ENCODE peak calls at places on chromosome 19, in ten cellular contexts. R is GM23248; M is osteoblast; C is cardiac fibroblast; Q is brain microvascular endothelial cell; Y is stimulated activated CD8-positive, alpha-beta memory T cell treated with anti-CD3 and anti-CD28 coated beads, Interleukin-12 subunit alpha, Interleukin-12 subunit beta, amount 100 ng/mL, for 1 hour; D is cardiac septum; N is kidney tubule cell; L is stimulated activated CD4-positive, alpha-beta T cell treated with anti-CD3 and anti-CD28 coated beads, Interleukin-12 subunit alpha, Interleukin-12 subunit beta, amount 100 ng/mL, for 48 hours; X is AG20443. I is an unnamed sample.

GRCh38 chr19:3509566-3509989 is 3.5 kb downstream of the FZR1 start:
- DNase-seq in Y (no peak), N (peak), M (peak), D (no peak), X (peak), C (no peak), Q (peak), L (no peak), R (peak), I (no peak)

GRCh38 chr19:45568732-45569131 is 15.9 kb downstream of the OPA3 start:
- DNase-seq in Q (no peak), C (peak), L (no peak), M (peak), R (peak), N (peak), D (no peak), X (peak), Y (no peak), I (peak)

GRCh38 chr19:12872941-12873890 is 8.0 kb downstream of the DNASE2 start:
- DNase-seq in R (peak), M (peak), X (peak), L (peak), N (peak), D (no peak), Q (peak), Y (no peak), C (peak), I (no peak)

GRCh38 chr19:13093407-13094284 is 9.0 kb downstream of the LYL1 start:
- DNase-seq in Q (peak), X (peak), M (peak), D (peak), R (peak), C (peak), N (peak), Y (peak), L (peak), I (peak)

GRCh38 chr19:13978306-13978705 is 26.0 kb downstream of the DCAF15 start:
- DNase-seq in X (peak), Q (no peak), R (peak), C (peak), M (no peak), D (peak), N (peak), L (no peak), Y (no peak), I (no peak)

GRCh38 chr19:42528354-42529247 is at the start of gene CEACAM1:
- DNase-seq in L (no peak), Q (no peak), C (peak), R (peak), Y (peak), D (peak), X (peak), N (peak), M (peak), I (no peak)

GRCh38 chr19:33702606-33703437 is 81.1 kb downstream of the CHST8 start:
- DNase-seq in M (peak), C (no peak), Q (no peak), R (no peak), N (no peak), D (peak), Y (no peak), L (no peak), X (no peak), I (no peak)

GRCh38 chr19:17522988-17523872 is 11.8 kb downstream of the PGLS start:
- DNase-seq in Q (no peak), R (no peak), M (peak), Y (peak), C (no peak), L (peak), D (peak), N (no peak), X (no peak), I (no peak)

GRCh38 chr19:35628264-35628564 is 622 bp upstream of the RBM42 start:
- DNase-seq in Y (no peak), N (no peak), M (peak), L (no peak), X (no peak), Q (no peak), C (no peak), R (no peak), D (no peak), I (no peak)

GRCh38 chr19:45664575-45664974 is 3.4 kb upstream of the GIPR start:
- DNase-seq in N (no peak), C (no peak), R (no peak), L (no peak), M (peak), Y (no peak), X (no peak), Q (no peak), D (no peak), I (no peak)

GRCh38 chr19:35416331-35416730 is 31.7 kb upstream of the FFAR2 start:
- DNase-seq in X (no peak), L (no peak), C (no peak), N (no peak), R (no peak), Q (no peak), D (no peak), Y (no peak), M (no peak), I (no peak)

GRCh38 chr19:33040994-33041827 is 23.5 kb downstream of the RHPN2 start:
- DNase-seq in N (peak), C (peak), D (no peak), X (no peak), R (peak), L (no peak), M (peak), Y (no peak), Q (no peak), I (peak)

GRCh38 chr19:49155005-49155826 is at the start of gene HRC:
- DNase-seq in R (no peak), X (no peak), Q (no peak), C (no peak), L (no peak), Y (no peak), M (peak), D (peak), N (no peak), I (no peak)

GRCh38 chr19:9009935-9010651 is at the start of gene MUC16:
- DNase-seq in Q (no peak), X (no peak), N (no peak), C (no peak), L (no peak), Y (no peak), R (no peak), M (peak), D (no peak), I (no peak)

GRCh38 chr19:56351208-56351607 is 36.6 kb upstream of the ZSCAN5A start:
- DNase-seq in R (no peak), Y (no peak), Q (no peak), D (no peak), N (no peak), C (no peak), L (no peak), M (no peak), X (no peak), I (no peak)

GRCh38 chr19:46977548-46977947 is 42.1 kb upstream of the NPAS1 start:
- DNase-seq in R (peak), D (no peak), M (peak), L (no peak), Y (no peak), C (no peak), Q (no peak), N (no peak), X (no peak), I (no peak)

GRCh38 chr19:17719730-17720486 is 628 bp downstream of the MAP1S start:
- DNase-seq in D (no peak), C (no peak), L (no peak), N (peak), R (peak), Y (no peak), X (peak), Q (no peak), M (peak), I (no peak)

GRCh38 chr19:918152-918437 is 962 bp downstream of the KISS1R start:
- DNase-seq in L (no peak), D (no peak), Q (no peak), Y (no peak), R (no peak), N (no peak), X (no peak), C (no peak), M (no peak), I (no peak)

GRCh38 chr19:45782162-45782623 is at the start of gene DMPK:
- DNase-seq in Q (no peak), N (no peak), M (peak), C (peak), L (no peak), X (peak), Y (no peak), D (no peak), R (peak), I (no peak)

GRCh38 chr19:5949792-5950305 is 28.1 kb downstream of the RANBP3 start:
- DNase-seq in C (no peak), Y (no peak), L (peak), D (peak), X (no peak), M (peak), N (peak), Q (no peak), R (no peak), I (no peak)

GRCh38 chr19:18951721-18952281 is 10.8 kb upstream of the HOMER3 start:
- DNase-seq in L (no peak), D (no peak), C (peak), M (peak), Y (no peak), N (peak), X (peak), R (peak), Q (no peak), I (no peak)

GRCh38 chr19:8393192-8393870 is 3.2 kb downstream of the RAB11B start:
- DNase-seq in N (no peak), Q (no peak), X (no peak), C (no peak), M (peak), D (no peak), R (no peak), Y (no peak), L (no peak), I (no peak)

GRCh38 chr19:38506723-38507550 is 73.4 kb downstream of the RYR1 start:
- DNase-seq in Q (peak), Y (peak), L (peak), R (peak), N (peak), C (peak), X (peak), M (peak), D (no peak), I (no peak)

GRCh38 chr19:1489463-1489971 is 633 bp downstream of the PCSK4 start:
- DNase-seq in Q (no peak), M (no peak), Y (no peak), R (no peak), L (no peak), D (no peak), X (no peak), N (no peak), C (no peak), I (no peak)

GRCh38 chr19:51024924-51025323 is 1.5 kb downstream of the KLK11 start:
- DNase-seq in Y (no peak), D (no peak), C (no peak), R (no peak), X (no peak), L (no peak), Q (no peak), M (no peak), N (no peak), I (no peak)

GRCh38 chr19:34173145-34173956 is 1.0 kb downstream of the LSM14A start:
- DNase-seq in R (peak), L (no peak), D (no peak), X (peak), M (peak), Q (no peak), C (no peak), N (peak), Y (no peak), I (peak)

GRCh38 chr19:35395762-35396199 is 24.9 kb downstream of the GPR42 start:
- DNase-seq in Y (no peak), N (no peak), Q (no peak), M (no peak), L (no peak), R (peak), D (peak), C (no peak), X (peak), I (no peak)

GRCh38 chr19:30799854-30800755 is 427.9 kb downstream of the ZNF536 start:
- DNase-seq in Y (no peak), N (peak), Q (no peak), D (peak), C (peak), X (peak), L (no peak), R (peak), M (no peak), I (no peak)

GRCh38 chr19:44007473-44007872 is 4.7 kb downstream of the ZNF230 start:
- DNase-seq in D (no peak), X (no peak), Q (no peak), N (no peak), Y (no peak), L (no peak), C (no peak), R (no peak), M (no peak), I (no peak)

GRCh38 chr19:30169196-30169900 is 202.8 kb upstream of the ZNF536 start:
- DNase-seq in C (no peak), N (no peak), X (no peak), L (no peak), R (no peak), D (peak), M (no peak), Y (no peak), Q (no peak), I (no peak)

GRCh38 chr19:18444513-18444912 is 6.6 kb upstream of the ISYNA1 start:
- DNase-seq in M (no peak), Q (no peak), X (no peak), C (no peak), N (no peak), Y (no peak), R (no peak), D (no peak), L (no peak), I (no peak)

GRCh38 chr19:18499055-18499775 is 22.7 kb downstream of the ELL start:
- DNase-seq in D (no peak), Q (no peak), R (no peak), L (no peak), M (peak), Y (no peak), N (no peak), C (no peak), X (no peak), I (no peak)

GRCh38 chr19:47275866-47276461 is 1.3 kb downstream of the INAFM1 start:
- DNase-seq in N (no peak), C (peak), D (no peak), Q (peak), L (no peak), X (peak), M (peak), R (peak), Y (no peak), I (no peak)

GRCh38 chr19:40542197-40542859 is 34.3 kb upstream of the SHKBP1 start:
- DNase-seq in L (no peak), Y (no peak), M (peak), D (no peak), N (no peak), Q (no peak), R (peak), X (peak), C (peak), I (no peak)

GRCh38 chr19:1087813-1088418 is 7.3 kb downstream of the POLR2E start:
- DNase-seq in Q (no peak), N (no peak), D (peak), M (no peak), L (no peak), R (no peak), X (no peak), Y (no peak), C (no peak), I (no peak)

I was measured in astrocyte of the cerebellum.